ENCODE peak calls at places on chromosomes 6 and 20, in six cellular contexts. P is activated B cell treated with CpG ODN at 0.5 μM for 24 hours, R is lung, N is heart right ventricle, G is pancreas, E is HFFc6. W is an unnamed sample.

GRCh38 chr20:62754122-62754990 is 41.9 kb upstream of the MRGBP start:
- DNase-seq in P (no peak), R (no peak), N (no peak), G (no peak), E (no peak), W (peak; percentile 86)

GRCh38 chr6:161847628-161848027 is 573.8 kb upstream of the AGPAT4 start:
- DNase-seq in P (no peak), R (no peak), N (no peak), G (no peak), E (no peak), W (no peak)

GRCh38 chr6:131061041-131061770 is 1.8 kb downstream of the EPB41L2 start:
- DNase-seq in P (no peak), R (no peak), N (no peak), G (no peak), E (no peak), W (no peak)

GRCh38 chr6:4084444-4085328 is 5.7 kb upstream of the FAM217A start:
- DNase-seq in P (no peak), R (no peak), N (no peak), G (peak; percentile 54), E (no peak), W (no peak)

GRCh38 chr6:106056738-106057390 is 29.3 kb upstream of the PRDM1 start:
- DNase-seq in P (no peak), R (no peak), N (no peak), G (no peak), E (no peak), W (no peak)

GRCh38 chr6:110404602-110405001 is 10.8 kb downstream of the DDO start:
- DNase-seq in P (no peak), R (no peak), N (no peak), G (no peak), E (no peak), W (no peak)

GRCh38 chr6:107418118-107418517 is 41.2 kb downstream of the PDSS2 start:
- DNase-seq in P (no peak), R (no peak), N (no peak), G (no peak), E (peak; percentile 24), W (no peak)

GRCh38 chr20:17565164-17565845 is 4.6 kb upstream of the DSTN start:
- DNase-seq in P (no peak), R (no peak), N (no peak), G (no peak), E (peak; percentile 44), W (no peak)

GRCh38 chr6:111765681-111766523 is 107.3 kb downstream of the FYN start:
- DNase-seq in P (no peak), R (no peak), N (no peak), G (no peak), E (no peak), W (no peak)

GRCh38 chr6:148269386-148269785 is 73.3 kb upstream of the SASH1 start:
- DNase-seq in P (no peak), R (no peak), N (no peak), G (no peak), E (no peak), W (no peak)

GRCh38 chr6:148274809-148275208 is 67.8 kb upstream of the SASH1 start:
- DNase-seq in P (no peak), R (no peak), N (no peak), G (no peak), E (no peak), W (no peak)

GRCh38 chr6:148273962-148274752 is 68.5 kb upstream of the SASH1 start:
- DNase-seq in P (no peak), R (no peak), N (no peak), G (no peak), E (no peak), W (no peak)

GRCh38 chr6:148272084-148272483 is 70.6 kb upstream of the SASH1 start:
- DNase-seq in P (no peak), R (no peak), N (no peak), G (no peak), E (peak; percentile 86), W (no peak)

GRCh38 chr6:148272597-148272996 is 70.0 kb upstream of the SASH1 start:
- DNase-seq in P (no peak), R (no peak), N (no peak), G (no peak), E (no peak), W (no peak)
- TF ChIP-seq CTCF in P (no peak), R (no peak), N (no peak), G (no peak), E (peak; percentile 59), W (peak; percentile 49)

DNA sequence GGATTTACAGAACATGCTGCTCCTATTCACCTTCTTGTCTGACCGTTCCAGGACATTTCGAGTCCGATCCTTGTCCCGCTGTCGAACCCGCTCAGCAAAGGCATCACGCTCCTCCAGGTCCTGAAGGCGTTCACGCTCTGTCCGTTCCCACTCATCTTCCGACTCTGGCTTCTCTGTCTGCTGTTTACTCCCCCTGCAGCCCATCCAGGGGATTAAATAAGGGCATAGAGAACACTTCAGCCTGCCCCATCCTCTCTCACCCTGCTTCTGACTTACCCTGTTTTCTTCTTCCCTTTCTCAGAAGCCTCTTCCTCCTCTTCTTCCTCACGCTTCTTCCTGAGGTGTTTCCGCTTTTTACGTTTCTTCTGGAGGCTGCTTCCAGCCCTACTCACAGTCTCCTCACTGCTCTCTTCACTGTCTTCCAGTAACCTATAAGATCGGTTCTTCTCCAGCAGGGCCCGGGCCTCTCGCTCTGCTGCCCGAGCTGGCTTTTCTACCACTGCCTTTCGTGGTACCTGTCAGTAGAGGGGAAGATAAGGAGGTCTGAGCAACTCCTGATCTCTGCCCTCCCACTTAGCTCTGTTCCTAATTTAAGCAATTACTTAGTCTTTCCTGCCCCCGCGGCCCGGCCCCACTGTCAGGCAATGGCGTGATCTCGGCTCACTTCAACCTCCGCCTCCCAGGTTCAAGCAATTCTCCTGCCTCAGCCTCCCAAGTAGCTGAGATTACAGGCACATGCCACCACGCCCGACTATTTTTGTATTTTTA is 1.9 kb downstream of the DHX16 start:
- DNase-seq in P (no peak), R (no peak), N (no peak), G (no peak), E (no peak), W (no peak)
- TF ChIP-seq CTCF in P (no peak), R (no peak), N (no peak), G (no peak), E (peak; percentile 43), W (peak; percentile 46)

GRCh38 chr20:25696384-25697131 is at the start of gene ZNF337:
- DNase-seq in P (peak; percentile 93), R (peak; percentile 96), N (peak; percentile 97), G (peak; percentile 96), E (peak; percentile 94), W (peak; percentile 99)
- TF ChIP-seq CTCF in P (no peak), R (no peak), N (no peak), G (no peak), E (peak; percentile 61), W (peak; percentile 61)

DNA sequence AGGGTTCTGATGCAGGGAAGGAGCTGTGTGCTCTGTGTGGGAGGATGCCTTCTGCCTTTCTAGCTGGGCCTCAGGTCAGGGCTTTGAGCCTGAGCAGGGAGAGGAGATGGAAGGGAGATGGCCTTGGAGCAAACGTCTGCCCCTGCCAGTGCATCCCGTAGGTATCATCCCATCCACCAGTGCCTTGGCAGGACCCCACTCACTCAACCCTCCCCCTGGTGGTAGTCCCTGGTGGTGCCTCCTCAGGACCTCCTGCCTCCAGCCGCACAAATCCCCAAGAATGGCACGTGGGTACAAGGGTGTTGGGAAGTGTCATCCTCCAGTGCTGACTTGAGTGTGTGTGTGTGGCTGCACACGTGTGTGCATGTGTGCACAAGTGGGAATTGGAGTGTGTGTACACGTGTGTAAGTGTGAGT is 23.1 kb upstream of the MICB start:
- DNase-seq in P (no peak), R (peak; percentile 26), N (no peak), G (no peak), E (no peak), W (no peak)
- TF ChIP-seq CTCF in P (no peak), R (no peak), N (peak; percentile 16), G (no peak), E (peak; percentile 65), W (peak; percentile 51)

GRCh38 chr6:7589221-7589620 is 777 bp upstream of the SNRNP48 start:
- DNase-seq in P (no peak), R (no peak), N (no peak), G (no peak), E (no peak), W (no peak)
- TF ChIP-seq CTCF in P (no peak), R (no peak), N (no peak), G (no peak), E (no peak), W (no peak)

GRCh38 chr6:66663127-66663526 is 956.1 kb upstream of the EYS start:
- DNase-seq in P (no peak), R (no peak), N (no peak), G (no peak), E (no peak), W (no peak)

GRCh38 chr6:66664112-66664511 is 957.1 kb upstream of the EYS start:
- DNase-seq in P (no peak), R (no peak), N (no peak), G (no peak), E (no peak), W (no peak)

GRCh38 chr6:66662721-66663120 is 955.7 kb upstream of the EYS start:
- DNase-seq in P (no peak), R (no peak), N (no peak), G (no peak), E (no peak), W (no peak)

DNA sequence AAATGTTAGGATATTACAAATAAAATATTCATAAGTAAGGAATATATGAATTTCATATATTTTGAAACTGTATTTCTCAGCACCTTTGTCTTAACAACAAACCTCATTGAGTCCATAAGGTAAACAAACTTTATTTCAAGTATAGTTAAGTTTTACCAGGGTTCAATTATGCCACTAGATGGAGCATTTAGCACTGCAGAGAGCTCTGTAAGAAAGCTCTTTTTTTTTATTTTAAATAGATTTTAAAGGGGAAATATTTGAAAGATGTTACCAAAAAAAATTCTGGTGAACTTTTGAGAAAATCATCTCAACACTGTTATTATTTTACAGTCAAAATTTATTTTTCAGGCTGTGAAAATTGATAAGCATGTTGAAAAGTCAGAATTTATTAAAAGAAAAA is 955.2 kb upstream of the EYS start:
- DNase-seq in P (no peak), R (no peak), N (no peak), G (no peak), E (no peak), W (no peak)
- TF ChIP-seq CTCF in P (no peak), R (no peak), N (peak; percentile 32), G (no peak), E (peak; percentile 57), W (peak; percentile 81)

DNA sequence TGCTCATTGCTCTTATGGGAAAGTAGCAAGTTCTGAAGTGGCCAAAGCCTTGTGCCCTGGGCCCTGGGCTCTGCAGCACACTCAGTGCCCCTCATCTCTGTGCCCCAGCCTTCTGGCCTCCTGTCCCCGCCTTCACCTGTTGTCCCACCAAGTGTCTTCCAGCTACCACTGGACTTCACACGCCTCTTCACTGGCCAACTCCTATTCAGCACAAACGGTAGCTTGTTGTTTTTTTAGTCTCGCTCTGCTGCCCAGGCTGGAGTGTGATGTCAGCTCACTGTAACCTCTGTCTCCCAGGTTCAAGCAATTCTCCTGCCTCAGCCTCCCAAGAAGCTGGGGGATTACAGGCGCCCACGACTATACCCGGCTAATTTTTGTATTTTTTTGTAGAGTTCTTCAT is 4.8 kb downstream of the CCHCR1 start:
- DNase-seq in P (no peak), R (no peak), N (no peak), G (no peak), E (no peak), W (no peak)
- TF ChIP-seq CTCF in P (no peak), R (no peak), N (no peak), G (no peak), E (no peak), W (no peak)